ENCODE peak calls at places on chromosome 4, in four cellular contexts. M, C, B and X are unnamed samples.

GRCh38 chr4:82886145-82886942 is 4.6 kb downstream of the SEC31A start:
- DNase-seq in M (no peak), C (no peak), B (no peak), X (no peak)

GRCh38 chr4:6674500-6675149 is 19.1 kb upstream of the S100P start:
- DNase-seq in M (no peak), C (peak), B (peak), X (peak)

GRCh38 chr4:184978211-184978610 is 40.1 kb upstream of the HELT start:
- DNase-seq in M (no peak), C (no peak), B (no peak), X (no peak)

GRCh38 chr4:171928336-171928735 is 115.1 kb downstream of the GALNTL6 start:
- DNase-seq in M (no peak), C (no peak), B (no peak), X (no peak)

GRCh38 chr4:59120287-59120814 is 2010.2 kb upstream of the IGFBP7 start:
- DNase-seq in M (no peak), C (no peak), B (no peak), X (no peak)

GRCh38 chr4:182384496-182385155 is 141.4 kb downstream of the TENM3 start:
- DNase-seq in M (no peak), C (no peak), B (no peak), X (no peak)

GRCh38 chr4:25779021-25779420 is 83.8 kb downstream of the SEL1L3 start:
- DNase-seq in M (no peak), C (no peak), B (no peak), X (no peak)

GRCh38 chr4:132809298-132810032 is 339.6 kb upstream of the PCDH10 start:
- DNase-seq in M (peak), C (no peak), B (peak), X (peak)

GRCh38 chr4:57103051-57103450 is 7.1 kb downstream of the IGFBP7 start:
- DNase-seq in M (no peak), C (no peak), B (no peak), X (no peak)

GRCh38 chr4:31655328-31655727 is 935.2 kb downstream of the PCDH7 start:
- DNase-seq in M (no peak), C (no peak), B (no peak), X (no peak)

GRCh38 chr4:76090241-76090691 is 15.8 kb downstream of the ART3 start:
- DNase-seq in M (no peak), C (no peak), B (no peak), X (no peak)

GRCh38 chr4:92501456-92501855 is 197.7 kb downstream of the GRID2 start:
- DNase-seq in M (no peak), C (no peak), B (no peak), X (peak)

GRCh38 chr4:142961866-142962265 is 115.8 kb upstream of the INPP4B start:
- DNase-seq in M (no peak), C (no peak), B (no peak), X (no peak)

GRCh38 chr4:134627386-134627785 is 425.8 kb upstream of the PABPC4L start:
- DNase-seq in M (no peak), C (no peak), B (no peak), X (no peak)

GRCh38 chr4:150875367-150875766 is 139.7 kb downstream of the LRBA start:
- DNase-seq in M (no peak), C (no peak), B (no peak), X (no peak)

GRCh38 chr4:36824682-36825081 is 419.9 kb upstream of the NWD2 start:
- DNase-seq in M (no peak), C (no peak), B (no peak), X (no peak)

GRCh38 chr4:108940086-108941033 is 177.5 kb upstream of the ETNPPL start:
- DNase-seq in M (no peak), C (no peak), B (no peak), X (no peak)